ENCODE peak calls at places on chromosomes 2 and 18, in eight cellular contexts. M is adrenal gland; N is HCT116; Z is CD4-positive, alpha-beta memory T cell; C is mucosa of descending colon; Y is IMR-90; E is BE2C; P is left lung. G is an unnamed sample. For H3K4me1, the result is how much of the 10 kb centered on the place peaks cover.

GRCh38 chr2:19971691-19972090 is 18.2 kb downstream of the WDR35 start:
- DNase-seq in N (no peak), C (no peak), P (no peak), E (no peak), Z (peak), M (no peak), Y (no peak), G (no peak)

GRCh38 chr2:213121677-213122076 is 29.7 kb downstream of the IKZF2 start:
- DNase-seq in M (no peak), N (no peak), C (no peak), E (no peak), Y (no peak), P (no peak), Z (no peak), G (no peak)

GRCh38 chr2:100321181-100321880 is 970 bp downstream of the LONRF2 start:
- DNase-seq in Z (no peak), N (no peak), C (no peak), M (peak), Y (peak), P (peak), E (peak), G (no peak)

GRCh38 chr2:46825958-46826897 is 89.4 kb downstream of the MCFD2 start:
- DNase-seq in Y (peak), M (peak), C (no peak), E (no peak), Z (no peak), P (no peak), N (no peak), G (peak)

GRCh38 chr2:10245661-10246060 is 57.0 kb upstream of the HPCAL1 start:
- DNase-seq in M (no peak), C (no peak), P (peak), Z (no peak), E (no peak), Y (no peak), N (no peak), G (no peak)

GRCh38 chr18:71485578-71485977 is 1058.6 kb downstream of the CBLN2 start:
- DNase-seq in C (no peak), Y (no peak), E (no peak), Z (no peak), M (no peak), N (no peak), P (no peak), G (no peak)

GRCh38 chr2:218428846-218429558 is 10.1 kb downstream of the VIL1 start:
- DNase-seq in Y (no peak), P (no peak), N (no peak), C (no peak), M (no peak), E (no peak), Z (no peak), G (no peak)

GRCh38 chr2:31344447-31344846 is 70.1 kb downstream of the XDH start:
- DNase-seq in E (no peak), M (no peak), C (no peak), N (no peak), Y (no peak), Z (no peak), P (no peak), G (no peak)

GRCh38 chr2:101440127-101440738 is 34.7 kb downstream of the RFX8 start:
- DNase-seq in P (no peak), C (no peak), E (peak), N (no peak), M (no peak), Y (peak), Z (no peak), G (no peak)

GRCh38 chr2:126115975-126116374 is 540.0 kb upstream of the GYPC start:
- DNase-seq in P (no peak), Z (no peak), Y (no peak), E (no peak), C (no peak), M (no peak), N (no peak), G (no peak)

GRCh38 chr2:172704072-172704936 is 31.3 kb upstream of the RAPGEF4 start:
- DNase-seq in C (peak), Z (no peak), M (no peak), E (no peak), N (no peak), Y (peak), P (no peak), G (peak)

GRCh38 chr18:46754661-46755292 is 2.1 kb downstream of the ST8SIA5 start:
- DNase-seq in M (peak), P (no peak), Y (no peak), C (no peak), N (no peak), Z (no peak), E (no peak), G (no peak)

GRCh38 chr2:223396993-223397392 is 205.2 kb downstream of the SCG2 start:
- DNase-seq in E (no peak), C (no peak), Z (no peak), Y (no peak), P (no peak), M (no peak), N (no peak), G (no peak)

GRCh38 chr2:42722328-42723190 is 41.4 kb downstream of the OXER1 start:
- DNase-seq in C (peak), E (no peak), M (peak), N (no peak), Z (no peak), P (peak), Y (peak), G (no peak)

GRCh38 chr2:234267534-234267933 is 217.0 kb downstream of the SPP2 start:
- DNase-seq in P (no peak), Z (no peak), N (no peak), M (no peak), Y (no peak), E (no peak), C (no peak), G (no peak)

GRCh38 chr2:96204836-96205235 is 3.8 kb downstream of the STARD7 start:
- DNase-seq in Y (no peak), N (no peak), E (no peak), C (no peak), P (no peak), M (no peak), Z (no peak), G (no peak)
- H3K4me1 ChIP-seq in Y (under half), N (under half), E (under half), C (half or more), P (half or more), M (under half), Z (half or more), G (under half)

GRCh38 chr2:170679607-170680079 is 35.5 kb upstream of the SP5 start:
- DNase-seq in E (peak), P (peak), M (no peak), Y (no peak), C (peak), Z (no peak), N (no peak), G (no peak)
- H3K4me1 ChIP-seq in E (under half), P (under half), M (under half), Y (under half), C (under half), Z (under half), N (under half), G (under half)

GRCh38 chr2:231548752-231549151 is 18.5 kb upstream of the NMUR1 start:
- DNase-seq in Z (no peak), E (no peak), C (no peak), N (no peak), M (no peak), Y (no peak), P (no peak), G (no peak)
- H3K4me1 ChIP-seq in Z (under half), E (under half), C (under half), N (under half), M (under half), Y (under half), P (under half), G (under half)

GRCh38 chr2:197168705-197169104 is 141.9 kb downstream of the ANKRD44 start:
- DNase-seq in N (peak), Y (peak), Z (peak), M (peak), E (peak), C (peak), P (peak), G (peak)

GRCh38 chr2:197174539-197175094 is 136.0 kb downstream of the ANKRD44 start:
- DNase-seq in Z (no peak), N (no peak), Y (peak), C (no peak), P (no peak), E (no peak), M (peak), G (no peak)

GRCh38 chr2:197170137-197170682 is 140.4 kb downstream of the ANKRD44 start:
- DNase-seq in E (no peak), P (no peak), C (no peak), Y (peak), M (no peak), N (no peak), Z (no peak), G (no peak)

GRCh38 chr2:197167608-197168287 is 142.8 kb downstream of the ANKRD44 start:
- DNase-seq in P (no peak), N (no peak), C (no peak), Z (no peak), Y (no peak), E (no peak), M (peak), G (no peak)

GRCh38 chr2:197171582-197171981 is 139.0 kb downstream of the ANKRD44 start:
- DNase-seq in M (no peak), N (no peak), Z (no peak), C (no peak), P (no peak), E (no peak), Y (no peak), G (no peak)
- H3K4me1 ChIP-seq in M (under half), N (under half), Z (half or more), C (under half), P (under half), E (under half), Y (under half), G (under half)

G was measured in SJSA1.